ENCODE peak calls at places on chromosomes 2 and 18, in five cellular contexts. K is MV-4-11, G is Panc1, B is HCT116, U is choroid plexus epithelial cell. R is an unnamed sample.

GRCh38 chr18:75214766-75215515 is 4.3 kb downstream of the TSHZ1 start:
- DNase-seq in K (no peak), G (no peak), B (no peak), U (no peak), R (peak)

GRCh38 chr2:161237397-161238263 is 70.6 kb upstream of the PSMD14 start:
- DNase-seq in K (no peak), G (no peak), B (no peak), U (peak), R (peak)

GRCh38 chr18:14747513-14748474 is at the start of gene ANKRD30B:
- DNase-seq in K (no peak), G (no peak), B (no peak), U (no peak), R (no peak)

GRCh38 chr2:12769492-12770105 is 52.9 kb downstream of the TRIB2 start:
- DNase-seq in K (peak), G (no peak), B (no peak), U (peak), R (no peak)

GRCh38 chr18:1648715-1649114 is 744.0 kb downstream of the ADCYAP1 start:
- DNase-seq in K (peak), G (no peak), B (no peak), U (no peak), R (no peak)

GRCh38 chr18:10898417-10898974 is 250.9 kb downstream of the PIEZO2 start:
- DNase-seq in K (no peak), G (no peak), B (no peak), U (no peak), R (no peak)

GRCh38 chr18:26052497-26052896 is 37.9 kb downstream of the SS18 start:
- DNase-seq in K (no peak), G (no peak), B (no peak), U (no peak), R (no peak)

GRCh38 chr2:8515864-8516533 is 165.9 kb upstream of the ID2 start:
- DNase-seq in K (no peak), G (no peak), B (no peak), U (no peak), R (no peak)